ENCODE peak calls at places on chromosomes 1 and 21, in ten cellular contexts. One of them, this sample, is unnamed.

GRCh38 chr1:15176898-15177665 is 23.5 kb downstream of the TMEM51 start:
- DNase-seq in mesothelial cell of epicardium: no peak
- DNase-seq in progenitor cell of endocrine pancreas: no peak
- DNase-seq in BE2C: no peak
- DNase-seq in HFF-Myc: no peak
- DNase-seq in uterus: no peak
- DNase-seq in endothelial cell: no peak
- DNase-seq in Calu3: no peak
- DNase-seq in left lung: no peak
- DNase-seq in GM20000: no peak
- DNase-seq in this sample: no peak

GRCh38 chr1:181981821-181982220 is 79.7 kb downstream of the ZNF648 start:
- DNase-seq in left lung: no peak
- DNase-seq in progenitor cell of endocrine pancreas: no peak
- DNase-seq in uterus: no peak
- DNase-seq in endothelial cell: no peak
- DNase-seq in HFF-Myc: no peak
- DNase-seq in mesothelial cell of epicardium: no peak
- DNase-seq in Calu3: no peak
- DNase-seq in BE2C: no peak
- DNase-seq in GM20000: no peak
- DNase-seq in this sample: no peak

GRCh38 chr1:111141245-111141644 is 1.2 kb downstream of the CEPT1 start:
- DNase-seq in GM20000: no peak
- DNase-seq in mesothelial cell of epicardium: no peak
- DNase-seq in Calu3: no peak
- DNase-seq in BE2C: no peak
- DNase-seq in HFF-Myc: no peak
- DNase-seq in endothelial cell: no peak
- DNase-seq in progenitor cell of endocrine pancreas: no peak
- DNase-seq in left lung: no peak
- DNase-seq in uterus: no peak
- DNase-seq in this sample: no peak

GRCh38 chr1:207088731-207089626 is at the start of gene C4BPB:
- DNase-seq in GM20000: no peak
- DNase-seq in progenitor cell of endocrine pancreas: no peak
- DNase-seq in HFF-Myc: no peak
- DNase-seq in BE2C: no peak
- DNase-seq in uterus: no peak
- DNase-seq in endothelial cell: no peak
- DNase-seq in left lung: no peak
- DNase-seq in Calu3: peak
- DNase-seq in mesothelial cell of epicardium: no peak
- DNase-seq in this sample: no peak

GRCh38 chr1:6260961-6261614 is at the start of gene GPR153:
- DNase-seq in progenitor cell of endocrine pancreas: no peak
- DNase-seq in mesothelial cell of epicardium: no peak
- DNase-seq in left lung: no peak
- DNase-seq in HFF-Myc: no peak
- DNase-seq in Calu3: peak
- DNase-seq in endothelial cell: no peak
- DNase-seq in GM20000: peak
- DNase-seq in uterus: no peak
- DNase-seq in BE2C: no peak
- DNase-seq in this sample: no peak

GRCh38 chr1:15157524-15158399 is 4.2 kb downstream of the TMEM51 start:
- DNase-seq in BE2C: no peak
- DNase-seq in uterus: no peak
- DNase-seq in mesothelial cell of epicardium: no peak
- DNase-seq in HFF-Myc: no peak
- DNase-seq in endothelial cell: no peak
- DNase-seq in Calu3: no peak
- DNase-seq in left lung: no peak
- DNase-seq in GM20000: no peak
- DNase-seq in progenitor cell of endocrine pancreas: no peak
- DNase-seq in this sample: no peak

GRCh38 chr1:41315482-41315823 is 45.8 kb upstream of the FOXO6 start:
- DNase-seq in Calu3: no peak
- DNase-seq in HFF-Myc: no peak
- DNase-seq in uterus: no peak
- DNase-seq in endothelial cell: no peak
- DNase-seq in progenitor cell of endocrine pancreas: no peak
- DNase-seq in BE2C: no peak
- DNase-seq in mesothelial cell of epicardium: no peak
- DNase-seq in left lung: no peak
- DNase-seq in GM20000: no peak
- DNase-seq in this sample: no peak

GRCh38 chr1:229717774-229718173 is 91.7 kb downstream of the URB2 start:
- DNase-seq in left lung: no peak
- DNase-seq in uterus: no peak
- DNase-seq in BE2C: peak
- DNase-seq in GM20000: no peak
- DNase-seq in endothelial cell: no peak
- DNase-seq in mesothelial cell of epicardium: no peak
- DNase-seq in HFF-Myc: peak
- DNase-seq in Calu3: peak
- DNase-seq in progenitor cell of endocrine pancreas: no peak
- DNase-seq in this sample: no peak

GRCh38 chr1:8394456-8395321 is 76.8 kb downstream of the SLC45A1 start:
- DNase-seq in endothelial cell: no peak
- DNase-seq in mesothelial cell of epicardium: no peak
- DNase-seq in Calu3: peak
- DNase-seq in GM20000: no peak
- DNase-seq in uterus: no peak
- DNase-seq in HFF-Myc: peak
- DNase-seq in left lung: no peak
- DNase-seq in progenitor cell of endocrine pancreas: no peak
- DNase-seq in BE2C: no peak
- DNase-seq in this sample: no peak

GRCh38 chr1:206978259-206978658 is 8.0 kb upstream of the FCAMR start:
- DNase-seq in left lung: no peak
- DNase-seq in Calu3: no peak
- DNase-seq in BE2C: no peak
- DNase-seq in uterus: no peak
- DNase-seq in GM20000: no peak
- DNase-seq in endothelial cell: no peak
- DNase-seq in HFF-Myc: no peak
- DNase-seq in progenitor cell of endocrine pancreas: no peak
- DNase-seq in mesothelial cell of epicardium: no peak
- DNase-seq in this sample: no peak

GRCh38 chr21:36615274-36615964 is 83.5 kb upstream of the SIM2 start:
- DNase-seq in progenitor cell of endocrine pancreas: no peak
- DNase-seq in uterus: no peak
- DNase-seq in HFF-Myc: no peak
- DNase-seq in mesothelial cell of epicardium: no peak
- DNase-seq in BE2C: no peak
- DNase-seq in left lung: no peak
- DNase-seq in Calu3: no peak
- DNase-seq in GM20000: no peak
- DNase-seq in endothelial cell: no peak
- DNase-seq in this sample: no peak
- TF ChIP-seq CTCF in progenitor cell of endocrine pancreas: peak
- TF ChIP-seq CTCF in uterus: no peak
- TF ChIP-seq CTCF in HFF-Myc: peak
- TF ChIP-seq CTCF in mesothelial cell of epicardium: no peak
- TF ChIP-seq CTCF in BE2C: peak
- TF ChIP-seq CTCF in left lung: no peak
- TF ChIP-seq CTCF in Calu3: no peak
- TF ChIP-seq CTCF in GM20000: no peak
- TF ChIP-seq CTCF in endothelial cell: peak
- TF ChIP-seq CTCF in this sample: peak

DNA sequence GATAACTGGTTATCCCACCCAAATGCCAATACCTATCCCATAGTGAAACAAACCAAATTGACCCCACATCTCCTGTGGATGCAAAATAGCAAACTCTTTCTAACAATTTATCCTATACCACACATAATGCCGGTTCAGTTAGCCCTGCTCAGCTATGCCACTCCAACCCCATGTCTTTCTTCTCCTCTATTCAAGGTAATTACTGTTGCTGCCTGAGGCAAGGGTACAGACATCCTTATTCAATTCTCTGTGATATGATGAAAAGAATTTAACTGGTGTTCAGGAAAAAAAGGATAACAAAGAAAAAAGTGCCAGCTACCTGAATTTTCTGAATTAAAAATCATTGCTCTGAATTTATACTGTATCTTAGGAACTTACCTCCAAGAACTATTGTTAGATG is 182.5 kb downstream of the EIF4G3 start:
- DNase-seq in left lung: no peak
- DNase-seq in uterus: no peak
- DNase-seq in HFF-Myc: no peak
- DNase-seq in Calu3: no peak
- DNase-seq in progenitor cell of endocrine pancreas: no peak
- DNase-seq in GM20000: no peak
- DNase-seq in mesothelial cell of epicardium: no peak
- DNase-seq in endothelial cell: no peak
- DNase-seq in BE2C: no peak
- DNase-seq in this sample: no peak
- TF ChIP-seq CTCF in left lung: no peak
- TF ChIP-seq CTCF in uterus: no peak
- TF ChIP-seq CTCF in HFF-Myc: no peak
- TF ChIP-seq CTCF in Calu3: no peak
- TF ChIP-seq CTCF in progenitor cell of endocrine pancreas: no peak
- TF ChIP-seq CTCF in GM20000: no peak
- TF ChIP-seq CTCF in mesothelial cell of epicardium: no peak
- TF ChIP-seq CTCF in endothelial cell: no peak
- TF ChIP-seq CTCF in BE2C: no peak
- TF ChIP-seq CTCF in this sample: no peak

GRCh38 chr1:156581661-156582387 is 2.3 kb downstream of the TTC24 start:
- DNase-seq in mesothelial cell of epicardium: no peak
- DNase-seq in GM20000: no peak
- DNase-seq in uterus: no peak
- DNase-seq in left lung: no peak
- DNase-seq in Calu3: no peak
- DNase-seq in HFF-Myc: no peak
- DNase-seq in endothelial cell: no peak
- DNase-seq in progenitor cell of endocrine pancreas: no peak
- DNase-seq in BE2C: no peak
- DNase-seq in this sample: no peak

GRCh38 chr1:156579472-156579871 is at the start of gene TTC24:
- DNase-seq in mesothelial cell of epicardium: no peak
- DNase-seq in left lung: no peak
- DNase-seq in GM20000: no peak
- DNase-seq in BE2C: no peak
- DNase-seq in Calu3: no peak
- DNase-seq in endothelial cell: no peak
- DNase-seq in progenitor cell of endocrine pancreas: no peak
- DNase-seq in uterus: no peak
- DNase-seq in HFF-Myc: no peak
- DNase-seq in this sample: no peak

GRCh38 chr1:156583821-156584622 is 4.5 kb downstream of the TTC24 start:
- DNase-seq in Calu3: peak
- DNase-seq in HFF-Myc: peak
- DNase-seq in GM20000: peak
- DNase-seq in endothelial cell: peak
- DNase-seq in uterus: peak
- DNase-seq in left lung: peak
- DNase-seq in progenitor cell of endocrine pancreas: peak
- DNase-seq in BE2C: peak
- DNase-seq in mesothelial cell of epicardium: peak
- DNase-seq in this sample: no peak

GRCh38 chr1:156584813-156585212 is 5.3 kb downstream of the TTC24 start:
- DNase-seq in BE2C: peak
- DNase-seq in GM20000: peak
- DNase-seq in Calu3: peak
- DNase-seq in left lung: no peak
- DNase-seq in mesothelial cell of epicardium: no peak
- DNase-seq in progenitor cell of endocrine pancreas: peak
- DNase-seq in HFF-Myc: no peak
- DNase-seq in uterus: no peak
- DNase-seq in endothelial cell: no peak
- DNase-seq in this sample: no peak

DNA sequence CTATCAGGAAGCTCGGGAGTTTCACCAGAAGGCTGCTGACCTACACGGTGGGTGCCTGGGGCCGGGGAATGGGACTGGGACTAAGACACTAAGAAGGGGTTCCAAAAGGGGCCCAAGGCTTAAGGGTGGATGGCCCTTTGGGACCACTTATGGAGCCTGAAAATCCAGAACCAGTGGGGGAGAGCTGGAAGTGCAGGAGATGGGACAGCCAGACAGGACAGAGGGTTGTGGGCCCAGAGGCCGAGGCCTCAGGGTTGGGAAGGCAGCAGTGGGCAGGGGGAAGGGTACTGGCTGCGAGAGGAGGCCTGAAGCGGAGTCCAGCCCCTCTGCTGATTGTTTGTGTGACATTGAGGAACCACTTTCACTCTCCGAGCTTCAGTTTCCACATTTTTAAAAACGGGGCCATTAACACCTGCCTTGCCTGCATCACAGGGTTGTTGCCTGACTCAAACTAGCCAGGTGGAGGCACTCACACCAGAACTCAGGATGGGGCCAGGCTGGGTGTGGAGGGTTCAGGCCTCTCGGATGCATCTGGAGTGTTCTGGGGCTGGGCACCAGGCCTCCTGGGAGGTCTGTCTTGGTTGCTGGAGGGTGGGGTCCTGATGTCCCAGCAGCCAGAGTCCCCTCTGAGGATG is 3.0 kb downstream of the TTC24 start:
- DNase-seq in Calu3: no peak
- DNase-seq in left lung: no peak
- DNase-seq in uterus: no peak
- DNase-seq in GM20000: peak
- DNase-seq in HFF-Myc: no peak
- DNase-seq in mesothelial cell of epicardium: no peak
- DNase-seq in BE2C: no peak
- DNase-seq in endothelial cell: no peak
- DNase-seq in progenitor cell of endocrine pancreas: no peak
- DNase-seq in this sample: no peak
- TF ChIP-seq CTCF in Calu3: no peak
- TF ChIP-seq CTCF in left lung: no peak
- TF ChIP-seq CTCF in uterus: no peak
- TF ChIP-seq CTCF in GM20000: peak
- TF ChIP-seq CTCF in HFF-Myc: no peak
- TF ChIP-seq CTCF in mesothelial cell of epicardium: no peak
- TF ChIP-seq CTCF in BE2C: no peak
- TF ChIP-seq CTCF in endothelial cell: no peak
- TF ChIP-seq CTCF in progenitor cell of endocrine pancreas: no peak
- TF ChIP-seq CTCF in this sample: no peak

GRCh38 chr1:172609528-172609927 is 49.4 kb upstream of the FASLG start:
- DNase-seq in uterus: no peak
- DNase-seq in progenitor cell of endocrine pancreas: no peak
- DNase-seq in HFF-Myc: no peak
- DNase-seq in Calu3: no peak
- DNase-seq in left lung: no peak
- DNase-seq in endothelial cell: no peak
- DNase-seq in GM20000: no peak
- DNase-seq in mesothelial cell of epicardium: no peak
- DNase-seq in BE2C: no peak
- DNase-seq in this sample: no peak
- TF ChIP-seq CTCF in uterus: no peak
- TF ChIP-seq CTCF in progenitor cell of endocrine pancreas: peak
- TF ChIP-seq CTCF in HFF-Myc: no peak
- TF ChIP-seq CTCF in Calu3: peak
- TF ChIP-seq CTCF in left lung: no peak
- TF ChIP-seq CTCF in endothelial cell: peak
- TF ChIP-seq CTCF in GM20000: no peak
- TF ChIP-seq CTCF in mesothelial cell of epicardium: no peak
- TF ChIP-seq CTCF in BE2C: peak
- TF ChIP-seq CTCF in this sample: peak

GRCh38 chr1:19439464-19440171 is 45.7 kb downstream of the CAPZB start:
- DNase-seq in HFF-Myc: no peak
- DNase-seq in Calu3: no peak
- DNase-seq in mesothelial cell of epicardium: no peak
- DNase-seq in uterus: no peak
- DNase-seq in progenitor cell of endocrine pancreas: no peak
- DNase-seq in BE2C: peak
- DNase-seq in GM20000: no peak
- DNase-seq in left lung: no peak
- DNase-seq in endothelial cell: no peak
- DNase-seq in this sample: no peak
- TF ChIP-seq CTCF in HFF-Myc: peak
- TF ChIP-seq CTCF in Calu3: no peak
- TF ChIP-seq CTCF in mesothelial cell of epicardium: no peak
- TF ChIP-seq CTCF in uterus: no peak
- TF ChIP-seq CTCF in progenitor cell of endocrine pancreas: peak
- TF ChIP-seq CTCF in BE2C: peak
- TF ChIP-seq CTCF in GM20000: no peak
- TF ChIP-seq CTCF in left lung: no peak
- TF ChIP-seq CTCF in endothelial cell: no peak
- TF ChIP-seq CTCF in this sample: peak